ENCODE peak calls at places on chromosomes 5 and 9, in five cellular contexts. One of them, this sample, is unnamed.

GRCh38 chr5:127153031-127153430 is 79.7 kb upstream of the C5orf63 start:
- DNase-seq in A549: no peak
- DNase-seq in IMR-90: no peak
- DNase-seq in HepG2: peak; percentile 4
- DNase-seq in GM12878: no peak
- DNase-seq in this sample: no peak

GRCh38 chr9:123687246-123687721 is 242.6 kb downstream of the DENND1A start:
- DNase-seq in A549: no peak
- DNase-seq in GM12878: no peak
- DNase-seq in HepG2: peak; percentile 38
- DNase-seq in IMR-90: no peak
- DNase-seq in this sample: no peak

GRCh38 chr5:78879541-78879940 is 105.6 kb downstream of the ARSB start:
- DNase-seq in GM12878: no peak
- DNase-seq in A549: no peak
- DNase-seq in IMR-90: no peak
- DNase-seq in HepG2: no peak
- DNase-seq in this sample: no peak

GRCh38 chr9:70607926-70608325 is 193.5 kb upstream of the KLF9 start:
- DNase-seq in GM12878: no peak
- DNase-seq in HepG2: no peak
- DNase-seq in A549: no peak
- DNase-seq in IMR-90: no peak
- DNase-seq in this sample: no peak

GRCh38 chr5:84729326-84729725 is 344.6 kb upstream of the EDIL3 start:
- DNase-seq in HepG2: no peak
- DNase-seq in IMR-90: peak; percentile 29
- DNase-seq in A549: peak; percentile 9
- DNase-seq in GM12878: no peak
- DNase-seq in this sample: no peak

GRCh38 chr9:119453490-119453911 is 84.3 kb upstream of the BRINP1 start:
- DNase-seq in IMR-90: no peak
- DNase-seq in GM12878: no peak
- DNase-seq in HepG2: no peak
- DNase-seq in A549: no peak
- DNase-seq in this sample: no peak

GRCh38 chr5:81904861-81905260 is 67.0 kb upstream of the ATG10 start:
- DNase-seq in HepG2: no peak
- DNase-seq in IMR-90: peak; percentile 56
- DNase-seq in A549: no peak
- DNase-seq in GM12878: no peak
- DNase-seq in this sample: no peak

GRCh38 chr5:73454379-73455036 is 5.9 kb upstream of the FOXD1 start:
- DNase-seq in HepG2: peak; percentile 67
- DNase-seq in GM12878: no peak
- DNase-seq in A549: peak; percentile 83
- DNase-seq in IMR-90: peak; percentile 62
- DNase-seq in this sample: peak; percentile 52

GRCh38 chr5:139147743-139148079 is 50.5 kb downstream of the SIL1 start:
- DNase-seq in GM12878: no peak
- DNase-seq in IMR-90: peak; percentile 54
- DNase-seq in A549: no peak
- DNase-seq in HepG2: no peak
- DNase-seq in this sample: peak; percentile 65

GRCh38 chr5:143215685-143216084 is 187.8 kb downstream of the NR3C1 start:
- DNase-seq in A549: no peak
- DNase-seq in IMR-90: no peak
- DNase-seq in GM12878: no peak
- DNase-seq in HepG2: no peak
- DNase-seq in this sample: no peak

GRCh38 chr9:125754096-125754495 is 6.9 kb downstream of the PBX3 start:
- DNase-seq in GM12878: no peak
- DNase-seq in A549: no peak
- DNase-seq in IMR-90: no peak
- DNase-seq in HepG2: no peak
- DNase-seq in this sample: no peak

GRCh38 chr5:13601152-13601551 is 343.3 kb downstream of the DNAH5 start:
- DNase-seq in GM12878: no peak
- DNase-seq in A549: no peak
- DNase-seq in HepG2: no peak
- DNase-seq in IMR-90: peak; percentile 46
- DNase-seq in this sample: no peak

GRCh38 chr9:132545578-132545977 is 36.8 kb upstream of the BARHL1 start:
- DNase-seq in GM12878: no peak
- DNase-seq in IMR-90: no peak
- DNase-seq in A549: no peak
- DNase-seq in HepG2: no peak
- DNase-seq in this sample: no peak

GRCh38 chr5:175438234-175438857 is 5.6 kb downstream of the DRD1 start:
- DNase-seq in IMR-90: no peak
- DNase-seq in HepG2: no peak
- DNase-seq in GM12878: no peak
- DNase-seq in A549: no peak
- DNase-seq in this sample: no peak

GRCh38 chr5:10753178-10753577 is 7.9 kb downstream of the DAP start:
- DNase-seq in HepG2: no peak
- DNase-seq in A549: no peak
- DNase-seq in GM12878: no peak
- DNase-seq in IMR-90: no peak
- DNase-seq in this sample: no peak

GRCh38 chr5:2538169-2538568 is 213.3 kb downstream of the IRX2 start:
- DNase-seq in IMR-90: no peak
- DNase-seq in HepG2: no peak
- DNase-seq in A549: no peak
- DNase-seq in GM12878: no peak
- DNase-seq in this sample: no peak

GRCh38 chr5:132150565-132150964 is 77.0 kb downstream of the CSF2 start:
- DNase-seq in A549: no peak
- DNase-seq in HepG2: no peak
- DNase-seq in IMR-90: no peak
- DNase-seq in GM12878: no peak
- DNase-seq in this sample: no peak

GRCh38 chr5:73957397-73958001 is 331.5 kb downstream of the ARHGEF28 start:
- DNase-seq in IMR-90: peak; percentile 24
- DNase-seq in HepG2: no peak
- DNase-seq in A549: no peak
- DNase-seq in GM12878: no peak
- DNase-seq in this sample: no peak

DNA sequence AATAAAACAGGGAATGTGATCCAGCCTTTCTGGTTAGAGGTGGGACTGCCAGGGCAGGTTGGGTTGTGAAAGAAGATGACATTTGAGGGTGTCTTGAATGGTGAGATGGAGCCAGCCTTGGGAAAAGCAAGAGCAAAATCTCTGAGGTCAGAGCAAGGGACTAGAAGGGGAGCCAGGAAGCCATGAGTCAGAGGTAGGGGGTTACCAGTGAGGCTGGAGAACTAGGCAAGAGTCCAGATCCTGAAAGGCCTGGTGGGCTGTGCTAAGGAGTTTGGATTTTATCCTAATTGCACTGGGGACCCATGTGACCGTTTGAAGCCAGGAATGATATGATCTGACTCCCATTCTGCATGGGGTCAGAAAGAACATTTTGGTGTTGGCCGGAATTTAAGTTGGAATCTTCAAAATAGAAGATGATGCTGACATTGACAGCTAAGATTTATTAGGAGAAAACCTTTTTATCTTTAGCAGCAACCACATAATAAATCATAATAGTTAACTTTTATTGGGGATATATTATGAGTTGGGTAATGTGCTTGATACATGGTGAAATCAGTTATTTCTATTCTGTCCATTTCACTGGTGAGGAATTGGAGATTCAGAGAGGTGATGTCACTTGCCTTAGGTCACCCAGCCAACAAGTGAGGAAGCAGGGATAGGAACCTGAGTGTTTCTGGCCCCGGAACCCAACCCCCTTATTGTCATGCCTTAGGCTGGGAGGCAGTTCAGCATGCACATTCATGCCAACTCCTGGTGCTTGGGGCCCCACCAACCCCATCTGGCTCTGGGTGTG is 61.6 kb upstream of the RARS1 start:
- DNase-seq in IMR-90: peak; percentile 79
- DNase-seq in HepG2: no peak
- DNase-seq in A549: peak; percentile 22
- DNase-seq in GM12878: no peak
- DNase-seq in this sample: no peak
- TF ChIP-seq USF2 in IMR-90: no peak
- TF ChIP-seq USF2 in HepG2: no peak
- TF ChIP-seq USF2 in A549: no peak
- TF ChIP-seq USF2 in GM12878: no peak
- TF ChIP-seq USF2 in this sample: no peak

GRCh38 chr9:97501972-97502221 is 431 bp downstream of the TMOD1 start:
- DNase-seq in GM12878: no peak
- DNase-seq in HepG2: no peak
- DNase-seq in A549: no peak
- DNase-seq in IMR-90: no peak
- DNase-seq in this sample: peak; percentile 73
- H3K4me3 ChIP-seq in GM12878: peak overlapping the region; percentile 86
- H3K4me3 ChIP-seq in HepG2: peak overlapping the region; percentile 57
- H3K4me3 ChIP-seq in A549: peak overlapping the region; percentile 85
- H3K4me3 ChIP-seq in IMR-90: peak overlapping the region; percentile 68
- H3K4me3 ChIP-seq in this sample: peak overlapping the region; percentile 60

GRCh38 chr9:131095666-131096489 is 453 bp upstream of the AIF1L start:
- DNase-seq in IMR-90: no peak
- DNase-seq in HepG2: peak; percentile 56
- DNase-seq in A549: peak; percentile 44
- DNase-seq in GM12878: no peak
- DNase-seq in this sample: peak; percentile 93
- TF ChIP-seq USF2 in IMR-90: no peak
- TF ChIP-seq USF2 in HepG2: no peak
- TF ChIP-seq USF2 in A549: no peak
- TF ChIP-seq USF2 in GM12878: no peak
- TF ChIP-seq USF2 in this sample: no peak

DNA sequence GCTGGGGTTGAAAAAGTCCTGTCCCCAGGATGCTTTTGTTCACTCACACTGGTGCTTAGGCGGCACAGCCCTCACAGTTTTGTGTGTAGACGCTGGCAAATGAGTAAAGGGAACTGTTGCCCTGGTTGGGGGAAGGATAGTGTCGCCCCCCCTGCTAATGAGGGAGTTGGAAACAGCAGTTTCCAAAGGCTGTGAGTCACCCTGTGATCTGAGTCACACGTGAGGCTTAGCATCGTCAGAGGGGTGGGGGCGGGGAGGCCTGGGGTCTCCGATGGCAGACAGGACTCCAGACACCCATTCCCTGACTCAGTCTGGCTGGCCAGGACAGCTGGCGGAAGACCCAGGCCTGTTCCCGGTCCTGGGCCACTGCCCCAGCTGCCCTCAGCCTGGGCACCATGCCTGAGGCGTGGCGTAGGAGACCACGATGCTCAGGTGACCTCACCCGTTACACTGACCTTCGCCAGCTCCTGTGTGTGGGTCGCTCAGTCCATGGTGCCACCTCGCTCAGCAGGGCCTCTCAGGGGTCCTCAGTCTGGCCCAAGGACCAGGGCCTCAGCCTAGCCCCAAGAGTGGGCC is 2.9 kb downstream of the DNAJB5 start:
- DNase-seq in A549: peak; percentile 46
- DNase-seq in GM12878: no peak
- DNase-seq in HepG2: peak; percentile 24
- DNase-seq in IMR-90: peak; percentile 94
- DNase-seq in this sample: no peak
- H3K4me3 ChIP-seq in A549: no peak overlapping the region
- H3K4me3 ChIP-seq in GM12878: no peak overlapping the region
- H3K4me3 ChIP-seq in HepG2: no peak overlapping the region
- H3K4me3 ChIP-seq in IMR-90: no peak overlapping the region
- H3K4me3 ChIP-seq in this sample: no peak overlapping the region

DNA sequence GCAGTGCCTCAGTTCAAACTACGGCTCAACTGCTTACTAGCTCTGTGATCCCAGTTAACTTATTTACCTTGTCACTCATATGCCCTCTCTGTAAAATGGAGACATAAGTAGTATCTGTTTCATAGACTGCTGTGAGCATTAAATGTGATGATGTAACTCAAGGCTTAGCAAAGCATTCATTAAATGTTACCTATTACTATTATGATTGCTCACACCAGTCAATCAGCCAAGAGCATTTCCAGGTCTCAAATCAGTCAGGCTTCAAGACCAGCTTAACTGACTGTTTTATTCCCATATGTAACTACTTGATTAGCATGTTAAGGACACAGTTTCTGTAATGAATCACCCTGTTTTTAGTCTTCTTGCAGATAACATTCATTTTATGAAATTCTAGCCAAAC is 413.3 kb downstream of the MLLT3 start:
- DNase-seq in GM12878: no peak
- DNase-seq in HepG2: no peak
- DNase-seq in A549: no peak
- DNase-seq in IMR-90: no peak
- DNase-seq in this sample: no peak
- TF ChIP-seq USF2 in GM12878: no peak
- TF ChIP-seq USF2 in HepG2: no peak
- TF ChIP-seq USF2 in A549: no peak
- TF ChIP-seq USF2 in IMR-90: no peak
- TF ChIP-seq USF2 in this sample: no peak

GRCh38 chr9:135902655-135903357 is 4.5 kb downstream of the CAMSAP1 start:
- DNase-seq in HepG2: no peak
- DNase-seq in A549: no peak
- DNase-seq in GM12878: no peak
- DNase-seq in IMR-90: no peak
- DNase-seq in this sample: no peak
- H3K4me3 ChIP-seq in HepG2: no peak overlapping the region
- H3K4me3 ChIP-seq in A549: no peak overlapping the region
- H3K4me3 ChIP-seq in GM12878: no peak overlapping the region
- H3K4me3 ChIP-seq in IMR-90: no peak overlapping the region
- H3K4me3 ChIP-seq in this sample: no peak overlapping the region

GRCh38 chr9:90095682-90096081 is 490.9 kb downstream of the GADD45G start:
- DNase-seq in A549: no peak
- DNase-seq in GM12878: no peak
- DNase-seq in IMR-90: no peak
- DNase-seq in HepG2: no peak
- DNase-seq in this sample: peak; percentile 43
- TF ChIP-seq USF2 in A549: no peak
- TF ChIP-seq USF2 in GM12878: no peak
- TF ChIP-seq USF2 in IMR-90: no peak
- TF ChIP-seq USF2 in HepG2: no peak
- TF ChIP-seq USF2 in this sample: no peak

GRCh38 chr5:169521366-169521983 is 62.1 kb upstream of the SPDL1 start:
- DNase-seq in A549: no peak
- DNase-seq in GM12878: no peak
- DNase-seq in HepG2: no peak
- DNase-seq in IMR-90: no peak
- DNase-seq in this sample: no peak

GRCh38 chr5:169519358-169519757 is 64.2 kb upstream of the SPDL1 start:
- DNase-seq in IMR-90: no peak
- DNase-seq in HepG2: no peak
- DNase-seq in GM12878: no peak
- DNase-seq in A549: no peak
- DNase-seq in this sample: no peak
- H3K4me3 ChIP-seq in IMR-90: no peak overlapping the region
- H3K4me3 ChIP-seq in HepG2: no peak overlapping the region
- H3K4me3 ChIP-seq in GM12878: no peak overlapping the region
- H3K4me3 ChIP-seq in A549: no peak overlapping the region
- H3K4me3 ChIP-seq in this sample: no peak overlapping the region

This sample was measured in SK-N-SH.